ENCODE peak calls at places on chromosomes 6 and 20, in four cellular contexts. P is progenitor cell of endocrine pancreas, Y is endothelial cell, C is transverse colon. J is an unnamed sample.

GRCh38 chr6:36925809-36926208 is 28.7 kb upstream of the PI16 start:
- DNase-seq in C (no peak), Y (no peak), P (no peak), J (no peak)

GRCh38 chr6:30951907-30952469 is 11.2 kb downstream of the MUCL3 start:
- DNase-seq in C (no peak), P (no peak), Y (no peak), J (no peak)

GRCh38 chr6:5025911-5026819 is 22.3 kb upstream of the RPP40 start:
- DNase-seq in P (peak), Y (peak), C (peak), J (peak)

GRCh38 chr6:146200136-146200708 is 171.4 kb downstream of the GRM1 start:
- DNase-seq in Y (no peak), C (no peak), P (no peak), J (no peak)

GRCh38 chr6:79076160-79076559 is 1.9 kb downstream of the PHIP start:
- DNase-seq in C (no peak), Y (no peak), P (no peak), J (no peak)

GRCh38 chr6:117919775-117920492 is 12.9 kb downstream of the SLC35F1 start:
- DNase-seq in Y (peak), C (no peak), P (peak), J (peak)

GRCh38 chr6:146664871-146665270 is 66.1 kb downstream of the ADGB start:
- DNase-seq in C (no peak), Y (no peak), P (no peak), J (no peak)

GRCh38 chr6:137717074-137718073 is 149.7 kb upstream of the TNFAIP3 start:
- DNase-seq in P (no peak), C (no peak), Y (no peak), J (no peak)

GRCh38 chr20:4192378-4193048 is 177.2 kb upstream of the RNF24 start:
- DNase-seq in Y (no peak), C (no peak), P (no peak), J (no peak)

GRCh38 chr6:144131248-144131709 is 19.0 kb upstream of the STX11 start:
- DNase-seq in P (no peak), Y (no peak), C (no peak), J (no peak)

GRCh38 chr6:136922680-136922996 is 537 bp downstream of the SLC35D3 start:
- DNase-seq in P (no peak), C (no peak), Y (no peak), J (no peak)

GRCh38 chr6:20302702-20303251 is 90.5 kb upstream of the MBOAT1 start:
- DNase-seq in C (no peak), Y (no peak), P (no peak), J (no peak)

GRCh38 chr6:90454835-90455427 is 131.9 kb downstream of the MAP3K7 start:
- DNase-seq in P (no peak), Y (no peak), C (no peak), J (no peak)

GRCh38 chr20:63461364-63461763 is 11.1 kb downstream of the KCNQ2 start:
- DNase-seq in P (peak), C (no peak), Y (peak), J (no peak)

GRCh38 chr6:7467007-7467897 is 74.2 kb upstream of the DSP start:
- DNase-seq in P (peak), Y (peak), C (peak), J (no peak)

GRCh38 chr6:116616757-116617093 is 446 bp downstream of the RSPH4A start:
- DNase-seq in Y (peak), C (peak), P (no peak), J (peak)

GRCh38 chr6:155740781-155741399 is 285.3 kb upstream of the NOX3 start:
- DNase-seq in P (no peak), Y (no peak), C (no peak), J (no peak)

GRCh38 chr20:53409177-53409576 is 184.5 kb downstream of the ZNF217 start:
- DNase-seq in P (no peak), C (no peak), Y (no peak), J (no peak)

GRCh38 chr20:53411129-53411528 is 182.5 kb downstream of the ZNF217 start:
- DNase-seq in P (no peak), Y (no peak), C (no peak), J (no peak)

GRCh38 chr20:53412600-53413187 is 180.9 kb downstream of the ZNF217 start:
- DNase-seq in C (no peak), Y (no peak), P (no peak), J (no peak)

GRCh38 chr20:53408728-53409157 is 184.9 kb downstream of the ZNF217 start:
- DNase-seq in P (no peak), C (no peak), Y (no peak), J (no peak)

GRCh38 chr20:53413188-53413631 is 180.4 kb downstream of the ZNF217 start:
- DNase-seq in Y (peak), P (peak), C (peak), J (peak)
- TF ChIP-seq CTCF in Y (peak), P (peak), C (peak), J (peak)

GRCh38 chr20:34876161-34877001 is at the start of gene ACSS2:
- DNase-seq in P (peak), Y (peak), C (peak), J (peak)
- TF ChIP-seq CTCF in P (peak), Y (peak), C (no peak), J (no peak)

GRCh38 chr6:38719358-38719757 is 4.2 kb downstream of the DNAH8 start:
- DNase-seq in Y (no peak), P (no peak), C (no peak), J (no peak)

GRCh38 chr6:38716825-38717224 is 1.7 kb downstream of the DNAH8 start:
- DNase-seq in C (no peak), Y (no peak), P (no peak), J (no peak)

GRCh38 chr6:38722727-38723334 is 7.7 kb downstream of the DNAH8 start:
- DNase-seq in Y (no peak), C (no peak), P (no peak), J (no peak)

GRCh38 chr6:38722037-38722436 is 6.9 kb downstream of the DNAH8 start:
- DNase-seq in C (no peak), Y (no peak), P (no peak), J (no peak)

DNA sequence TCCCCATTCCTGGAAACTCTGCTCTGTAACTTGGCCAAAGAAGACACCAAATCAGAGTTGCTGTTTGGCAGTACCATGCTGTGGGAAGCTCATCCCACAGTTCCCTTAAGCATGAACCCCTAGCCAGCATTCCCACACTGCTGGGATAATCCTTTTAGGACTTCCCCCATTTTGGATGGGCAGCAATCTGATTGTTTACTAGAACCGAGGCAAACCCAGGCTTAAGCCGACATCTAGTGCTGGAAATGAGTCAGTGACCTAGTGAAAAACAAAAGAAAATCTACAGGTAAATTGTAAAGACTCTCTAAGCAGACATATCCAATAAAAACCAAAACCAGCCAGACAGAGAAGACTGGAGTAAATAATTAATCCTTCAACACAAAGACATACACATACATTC is 5.2 kb downstream of the DNAH8 start:
- DNase-seq in Y (no peak), C (no peak), P (no peak), J (no peak)
- TF ChIP-seq CTCF in Y (no peak), C (no peak), P (peak), J (no peak)

GRCh38 chr6:43748765-43749164 is 21.2 kb upstream of the VEGFA start:
- DNase-seq in Y (no peak), C (no peak), P (no peak), J (no peak)
- TF ChIP-seq CTCF in Y (no peak), C (no peak), P (no peak), J (no peak)

GRCh38 chr20:61829526-61829925 is 236.2 kb downstream of the TAF4 start:
- DNase-seq in Y (no peak), C (no peak), P (no peak), J (peak)

GRCh38 chr20:61833807-61834610 is 231.7 kb downstream of the TAF4 start:
- DNase-seq in Y (no peak), P (no peak), C (no peak), J (peak)

GRCh38 chr20:61830956-61831355 is 234.7 kb downstream of the TAF4 start:
- DNase-seq in Y (no peak), C (no peak), P (no peak), J (no peak)

GRCh38 chr20:61830241-61830930 is 235.3 kb downstream of the TAF4 start:
- DNase-seq in C (no peak), P (no peak), Y (no peak), J (no peak)

DNA sequence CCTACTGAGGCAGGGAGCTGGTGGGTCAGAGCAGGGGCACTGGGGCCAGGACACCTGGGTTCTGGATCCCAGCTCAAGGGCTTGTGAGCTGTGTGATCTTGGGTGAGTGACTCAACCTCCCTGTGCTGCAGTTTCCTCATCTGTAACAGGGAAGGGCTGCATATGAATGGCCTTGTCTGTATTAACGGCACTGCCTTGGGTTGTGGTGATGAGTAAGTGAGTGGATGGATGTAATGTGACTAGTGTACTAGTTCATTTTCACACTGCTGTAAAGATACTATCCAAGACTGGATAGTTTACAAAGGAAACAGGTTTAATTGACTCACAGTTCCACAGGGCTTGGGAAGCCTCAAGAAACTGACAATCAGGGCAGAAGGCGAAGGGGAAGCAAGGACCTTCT is 233.5 kb downstream of the TAF4 start:
- DNase-seq in P (no peak), Y (no peak), C (no peak), J (no peak)
- TF ChIP-seq CTCF in P (no peak), Y (no peak), C (no peak), J (no peak)

J was measured in glutamatergic neuron.